ENCODE peak calls at places on chromosomes 11 and 22, in ten cellular contexts. I is K562; H is neuronal stem cell; M is MM.1S; B is endothelial cell of umbilical vein; C is neural progenitor cell; V is lung; L is NT2/D1; K is effector memory CD4-positive, alpha-beta T cell; J is ascending aorta. P is an unnamed sample. For H3K36me3, the result is how much of the 10 kb centered on the place peaks cover.

GRCh38 chr11:126891556-126892217 is 108.9 kb downstream of the KIRREL3 start:
- DNase-seq in I (no peak), H (no peak), M (no peak), B (no peak), C (no peak), V (no peak), L (no peak), K (no peak), J (no peak), P (no peak)

GRCh38 chr11:68010058-68011041 is at the start of gene ALDH3B1:
- DNase-seq in I (peak), H (no peak), M (peak), B (peak), C (peak), V (peak), L (no peak), K (no peak), J (peak), P (peak)

GRCh38 chr22:37804886-37805857 is 2.6 kb upstream of the GCAT start:
- DNase-seq in I (no peak), H (no peak), M (no peak), B (peak), C (peak), V (peak), L (no peak), K (peak), J (peak), P (peak)

GRCh38 chr11:112881461-112881860 is 79.8 kb upstream of the NCAM1 start:
- DNase-seq in I (peak), H (peak), M (no peak), B (no peak), C (peak), V (peak), L (no peak), K (no peak), J (peak), P (peak)

GRCh38 chr11:118224512-118225180 is at the start of gene JAML:
- DNase-seq in I (no peak), H (no peak), M (no peak), B (no peak), C (no peak), V (no peak), L (no peak), K (peak), J (no peak), P (no peak)

GRCh38 chr11:91081440-91082088 is 858.7 kb upstream of the CHORDC1 start:
- DNase-seq in I (no peak), H (no peak), M (no peak), B (no peak), C (no peak), V (peak), L (peak), K (no peak), J (no peak), P (peak)

GRCh38 chr22:44734801-44735517 is 17.4 kb upstream of the ARHGAP8 start:
- DNase-seq in I (no peak), H (no peak), M (no peak), B (no peak), C (peak), V (no peak), L (no peak), K (no peak), J (no peak), P (no peak)

GRCh38 chr11:124801636-124802312 is 1.6 kb upstream of the MSANTD2 start:
- DNase-seq in I (no peak), H (no peak), M (no peak), B (no peak), C (no peak), V (no peak), L (no peak), K (no peak), J (no peak), P (no peak)

GRCh38 chr11:77074205-77074604 is 7.4 kb downstream of the CAPN5 start:
- DNase-seq in I (no peak), H (no peak), M (no peak), B (no peak), C (no peak), V (no peak), L (no peak), K (no peak), J (no peak), P (peak)

GRCh38 chr22:46537221-46537945 is at the start of gene CELSR1:
- DNase-seq in I (peak), H (peak), M (no peak), B (no peak), C (peak), V (peak), L (no peak), K (no peak), J (no peak), P (peak)

GRCh38 chr22:47039356-47039755 is 276.9 kb downstream of the TBC1D22A start:
- DNase-seq in I (no peak), H (no peak), M (no peak), B (no peak), C (no peak), V (no peak), L (no peak), K (no peak), J (no peak), P (no peak)

GRCh38 chr11:39236916-39237315 is 2222.5 kb downstream of the LRRC4C start:
- DNase-seq in I (no peak), H (peak), M (no peak), B (no peak), C (peak), V (no peak), L (no peak), K (no peak), J (no peak), P (no peak)

GRCh38 chr11:126583594-126583993 is 228.1 kb downstream of the ST3GAL4 start:
- DNase-seq in I (no peak), H (no peak), M (no peak), B (no peak), C (no peak), V (no peak), L (no peak), K (no peak), J (no peak), P (no peak)

GRCh38 chr11:90601261-90601660 is 378.4 kb upstream of the CHORDC1 start:
- DNase-seq in I (no peak), H (no peak), M (no peak), B (no peak), C (no peak), V (no peak), L (no peak), K (no peak), J (no peak), P (no peak)

GRCh38 chr11:82225930-82226329 is 507.7 kb downstream of the FAM181B start:
- DNase-seq in I (no peak), H (no peak), M (peak), B (no peak), C (peak), V (no peak), L (no peak), K (no peak), J (no peak), P (no peak)

GRCh38 chr22:37546436-37547248 is 13.6 kb upstream of the CDC42EP1 start:
- DNase-seq in I (no peak), H (no peak), M (no peak), B (peak), C (peak), V (no peak), L (peak), K (no peak), J (peak), P (peak)

GRCh38 chr11:59184876-59185275 is 12.9 kb downstream of the DTX4 start:
- DNase-seq in I (no peak), H (no peak), M (no peak), B (no peak), C (no peak), V (no peak), L (no peak), K (no peak), J (no peak), P (no peak)

GRCh38 chr22:35451602-35452001 is 51.7 kb downstream of the MCM5 start:
- DNase-seq in I (no peak), H (no peak), M (no peak), B (no peak), C (no peak), V (no peak), L (no peak), K (no peak), J (no peak), P (peak)

GRCh38 chr22:36010913-36011312 is 17.7 kb downstream of the RBFOX2 start:
- DNase-seq in I (no peak), H (no peak), M (no peak), B (peak), C (no peak), V (no peak), L (no peak), K (no peak), J (no peak), P (no peak)

GRCh38 chr22:49972163-49973017 is 11.8 kb downstream of the PIM3 start:
- DNase-seq in I (peak), H (no peak), M (peak), B (no peak), C (no peak), V (no peak), L (no peak), K (no peak), J (no peak), P (peak)

GRCh38 chr22:17257578-17257977 is 38.3 kb upstream of the ADA2 start:
- DNase-seq in I (no peak), H (no peak), M (peak), B (no peak), C (peak), V (no peak), L (no peak), K (no peak), J (no peak), P (peak)

GRCh38 chr11:76291576-76292526 is 85.5 kb upstream of the WNT11 start:
- DNase-seq in I (peak), H (no peak), M (no peak), B (no peak), C (no peak), V (no peak), L (no peak), K (no peak), J (no peak), P (peak)

GRCh38 chr11:15662285-15662684 is 547.6 kb downstream of the INSC start:
- DNase-seq in I (no peak), H (no peak), M (no peak), B (no peak), C (no peak), V (no peak), L (no peak), K (no peak), J (no peak), P (peak)

GRCh38 chr11:6224421-6224820 is 10.0 kb downstream of the FHIP1B start:
- DNase-seq in I (no peak), H (no peak), M (no peak), B (no peak), C (no peak), V (no peak), L (no peak), K (no peak), J (no peak), P (no peak)

GRCh38 chr11:128731041-128731663 is 37.3 kb downstream of the FLI1 start:
- DNase-seq in I (no peak), H (no peak), M (peak), B (no peak), C (no peak), V (no peak), L (no peak), K (no peak), J (no peak), P (no peak)

GRCh38 chr11:68903288-68903630 is 373 bp downstream of the MRPL21 start:
- DNase-seq in I (no peak), H (no peak), M (no peak), B (no peak), C (peak), V (no peak), L (no peak), K (no peak), J (no peak), P (no peak)

GRCh38 chr22:43925433-43926348 is 2.1 kb downstream of the PNPLA3 start:
- DNase-seq in I (no peak), H (peak), M (no peak), B (no peak), C (peak), V (no peak), L (no peak), K (no peak), J (no peak), P (peak)

GRCh38 chr11:63492441-63492840 is 1.5 kb upstream of the PLAAT5 start:
- DNase-seq in I (no peak), H (no peak), M (no peak), B (no peak), C (no peak), V (no peak), L (no peak), K (no peak), J (no peak), P (no peak)

GRCh38 chr11:63490551-63491239 is at the start of gene PLAAT5:
- DNase-seq in I (no peak), H (peak), M (no peak), B (no peak), C (peak), V (no peak), L (no peak), K (no peak), J (no peak), P (peak)

GRCh38 chr11:63493127-63493526 is 2.2 kb upstream of the PLAAT5 start:
- DNase-seq in I (no peak), H (no peak), M (no peak), B (no peak), C (no peak), V (no peak), L (no peak), K (no peak), J (no peak), P (no peak)

GRCh38 chr11:63491240-63491587 is 247 bp upstream of the PLAAT5 start:
- DNase-seq in I (no peak), H (no peak), M (no peak), B (no peak), C (no peak), V (no peak), L (no peak), K (no peak), J (no peak), P (no peak)

GRCh38 chr11:63491614-63492372 is 826 bp upstream of the PLAAT5 start:
- DNase-seq in I (no peak), H (no peak), M (no peak), B (no peak), C (peak), V (no peak), L (no peak), K (no peak), J (no peak), P (no peak)
- H3K4me3 ChIP-seq in I (no peak), H (no peak), M (no peak), B (no peak), C (peak), V (no peak), L (peak), K (peak), J (peak), P (peak)

GRCh38 chr22:18731075-18731666 is 119.5 kb upstream of the RIMBP3 start:
- DNase-seq in I (no peak), H (no peak), M (no peak), B (no peak), C (no peak), V (no peak), L (no peak), K (no peak), J (no peak), P (no peak)
- H3K36me3 ChIP-seq in I (under half), H (under half), M (under half), B (under half), C (under half), V (under half), L (under half), K (under half), J (under half), P (under half)

DNA sequence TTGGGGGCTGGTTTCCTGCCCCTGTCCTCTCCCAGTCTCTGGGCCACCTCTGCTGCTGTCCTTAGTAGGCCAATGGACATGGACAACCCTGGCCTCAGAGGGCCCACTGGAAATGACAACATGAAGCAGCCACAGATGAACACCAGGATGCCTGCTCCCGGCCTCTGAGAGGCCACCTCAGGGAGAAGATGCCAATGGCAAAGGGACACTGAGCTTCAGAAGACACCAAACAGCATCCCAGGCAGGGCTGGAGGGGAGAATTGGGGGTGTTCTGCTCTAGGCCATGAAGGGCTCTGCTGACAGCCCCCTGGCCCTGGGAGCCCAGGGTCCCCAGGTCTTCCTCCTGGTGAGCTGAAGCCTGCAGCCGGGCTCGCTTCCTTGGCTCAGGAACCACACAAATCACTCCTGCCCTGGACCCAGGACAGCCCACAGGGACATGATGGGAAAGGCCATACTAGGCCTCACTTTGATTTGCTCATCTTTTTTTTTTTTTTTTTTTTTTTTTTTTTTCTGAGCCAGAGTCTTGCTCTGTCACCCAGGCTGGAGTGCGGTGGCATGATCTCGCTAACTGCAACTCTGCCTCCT is 45.3 kb downstream of the TPBGL start:
- DNase-seq in I (no peak), H (no peak), M (no peak), B (no peak), C (no peak), V (no peak), L (no peak), K (no peak), J (no peak), P (no peak)
- H3K4me3 ChIP-seq in I (no peak), H (no peak), M (no peak), B (no peak), C (no peak), V (no peak), L (no peak), K (no peak), J (no peak), P (no peak)

GRCh38 chr11:888290-889212 is 22.1 kb downstream of the CHID1 start:
- DNase-seq in I (no peak), H (no peak), M (no peak), B (no peak), C (no peak), V (no peak), L (no peak), K (no peak), J (no peak), P (no peak)

GRCh38 chr11:889261-889660 is 21.3 kb downstream of the CHID1 start:
- DNase-seq in I (no peak), H (no peak), M (no peak), B (no peak), C (no peak), V (no peak), L (no peak), K (no peak), J (no peak), P (no peak)

GRCh38 chr11:890794-891600 is 19.6 kb downstream of the CHID1 start:
- DNase-seq in I (no peak), H (no peak), M (no peak), B (no peak), C (peak), V (no peak), L (no peak), K (no peak), J (no peak), P (no peak)

GRCh38 chr11:892106-892505 is 18.5 kb downstream of the CHID1 start:
- DNase-seq in I (no peak), H (no peak), M (no peak), B (no peak), C (peak), V (no peak), L (no peak), K (no peak), J (no peak), P (no peak)

DNA sequence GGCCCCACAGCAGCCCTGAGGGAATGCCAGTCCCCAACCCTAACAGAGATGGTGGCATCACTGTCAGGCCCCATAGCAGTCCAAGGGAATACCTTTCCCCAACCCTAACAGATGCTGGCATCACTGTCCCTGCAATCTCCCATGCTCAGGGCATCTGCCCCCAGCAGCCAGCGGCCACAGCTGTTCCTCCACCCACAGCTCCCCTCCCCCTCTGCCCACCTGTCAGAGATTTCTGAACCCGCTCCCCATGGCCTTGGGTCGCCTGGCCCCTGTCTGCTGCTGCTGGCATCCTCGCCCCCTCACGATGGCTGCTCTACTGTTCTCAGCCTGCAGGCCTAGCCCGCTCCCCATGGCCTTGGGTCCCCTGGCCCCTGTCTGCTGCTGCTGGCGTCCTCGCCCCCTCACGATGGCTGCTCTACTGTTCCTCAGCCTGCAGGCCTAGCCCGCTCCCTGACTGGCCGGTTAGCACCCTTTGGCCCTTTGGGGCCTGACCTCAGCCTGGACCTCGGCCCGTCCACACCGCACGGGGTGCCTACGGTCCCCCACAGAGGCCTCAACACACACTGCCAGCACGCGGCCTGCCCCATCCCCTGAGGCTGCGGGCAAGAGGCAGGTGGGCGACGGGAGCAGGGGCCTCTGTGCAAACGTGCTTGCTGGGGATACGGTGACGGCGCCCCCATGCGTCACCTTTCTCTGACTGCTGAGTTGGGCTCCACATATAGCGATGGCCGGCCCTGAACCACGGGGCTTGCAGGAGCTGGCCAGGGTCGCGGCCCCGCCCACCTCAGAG is 20.7 kb downstream of the CHID1 start:
- DNase-seq in I (no peak), H (no peak), M (no peak), B (no peak), C (peak), V (no peak), L (no peak), K (no peak), J (no peak), P (peak)
- H3K36me3 ChIP-seq in I (half or more), H (under half), M (under half), B (under half), C (under half), V (under half), L (half or more), K (under half), J (under half), P (under half)

GRCh38 chr11:74011360-74012071 is 2.6 kb upstream of the UCP3 start:
- DNase-seq in I (peak), H (no peak), M (no peak), B (no peak), C (no peak), V (no peak), L (no peak), K (no peak), J (no peak), P (no peak)
- H3K4me3 ChIP-seq in I (no peak), H (no peak), M (no peak), B (no peak), C (no peak), V (no peak), L (no peak), K (no peak), J (no peak), P (no peak)

P was measured in endodermal cell.